ENCODE peak calls at places on chromosomes 6 and 20, in nine cellular contexts. M is glutamatergic neuron, J is astrocyte of the spinal cord, B is nephron progenitor cell, F is fibroblast of the aortic adventitia, V is endodermal cell, O is GM13976, K is RWPE2, L is fibroblast of lung. I is an unnamed sample.
A peak's percentile ranks its signal among the peaks of the same experiment; 100 is the strongest.

GRCh38 chr20:10419550-10420133 is 14.4 kb downstream of the MKKS start:
- DNase-seq in B (no peak), L (peak; percentile 66), K (no peak), J (peak; percentile 36), M (no peak), V (no peak), F (no peak), O (no peak), I (no peak)

GRCh38 chr20:17525650-17526049 is 5.5 kb downstream of the BFSP1 start:
- DNase-seq in F (no peak), J (no peak), O (no peak), M (no peak), B (peak; percentile 27), K (no peak), L (peak; percentile 31), V (peak; percentile 81), I (no peak)

GRCh38 chr20:8722277-8722928 is 346.5 kb upstream of the PLCB4 start:
- DNase-seq in J (peak; percentile 72), V (peak; percentile 67), L (peak; percentile 66), O (no peak), K (no peak), M (peak; percentile 22), F (peak; percentile 86), B (peak; percentile 45), I (no peak)

GRCh38 chr6:41712651-41713103 is 22.7 kb downstream of the TFEB start:
- DNase-seq in L (peak; percentile 51), O (no peak), V (no peak), J (peak; percentile 20), K (no peak), B (no peak), M (no peak), F (peak; percentile 51), I (no peak)

GRCh38 chr6:164415832-164416563 is 893.4 kb downstream of the C6orf118 start:
- DNase-seq in B (no peak), F (no peak), K (no peak), V (no peak), L (no peak), J (no peak), O (no peak), M (no peak), I (no peak)

GRCh38 chr6:16669227-16669626 is 92.0 kb downstream of the ATXN1 start:
- DNase-seq in K (no peak), V (no peak), L (peak; percentile 82), B (no peak), F (peak; percentile 72), M (no peak), J (peak; percentile 86), O (no peak), I (peak; percentile 31)

GRCh38 chr20:38536310-38536709 is 44.7 kb upstream of the ADIG start:
- DNase-seq in M (no peak), L (peak; percentile 23), K (no peak), V (no peak), O (no peak), B (no peak), J (peak; percentile 9), F (peak; percentile 15), I (no peak)

GRCh38 chr20:40657526-40657925 is 31.5 kb downstream of the MAFB start:
- DNase-seq in B (no peak), M (no peak), L (no peak), J (no peak), K (no peak), V (no peak), F (no peak), O (no peak), I (no peak)

GRCh38 chr6:136037885-136038460 is 186.5 kb downstream of the PDE7B start:
- DNase-seq in L (peak; percentile 65), V (peak; percentile 61), M (no peak), J (peak; percentile 72), K (no peak), O (no peak), B (peak; percentile 3), F (peak; percentile 89), I (no peak)

GRCh38 chr20:53165452-53165851 is 193.3 kb downstream of the TSHZ2 start:
- DNase-seq in B (no peak), F (no peak), V (no peak), M (no peak), O (no peak), K (no peak), L (no peak), J (no peak), I (no peak)

GRCh38 chr6:151225919-151226318 is 13.8 kb upstream of the AKAP12 start:
- DNase-seq in L (no peak), V (no peak), K (no peak), J (no peak), F (no peak), B (no peak), M (no peak), O (no peak), I (no peak)

GRCh38 chr6:15264902-15265761 is 19.3 kb downstream of the JARID2 start:
- DNase-seq in B (peak; percentile 20), L (peak; percentile 74), V (no peak), O (no peak), K (no peak), J (peak; percentile 56), F (no peak), M (peak; percentile 39), I (no peak)

GRCh38 chr6:44674226-44675155 is 287.0 kb downstream of the CDC5L start:
- DNase-seq in F (no peak), B (no peak), J (no peak), M (no peak), K (peak; percentile 83), O (no peak), V (no peak), L (no peak), I (no peak)

GRCh38 chr6:38459291-38459690 is 180.4 kb downstream of the BTBD9 start:
- DNase-seq in K (no peak), B (no peak), V (no peak), O (no peak), M (no peak), L (peak; percentile 69), F (peak; percentile 7), J (peak; percentile 55), I (no peak)

GRCh38 chr6:91098006-91098405 is 511.1 kb upstream of the MAP3K7 start:
- DNase-seq in B (no peak), L (peak; percentile 19), K (no peak), M (no peak), F (no peak), O (no peak), V (no peak), J (peak; percentile 13), I (no peak)

GRCh38 chr6:107235521-107235920 is 120.2 kb upstream of the BEND3 start:
- DNase-seq in J (no peak), V (no peak), L (no peak), B (no peak), O (no peak), F (peak; percentile 42), K (no peak), M (no peak), I (no peak)

GRCh38 chr6:16803294-16804006 is 42.2 kb upstream of the ATXN1 start:
- DNase-seq in V (peak; percentile 92), M (peak; percentile 73), B (peak; percentile 69), K (no peak), J (peak; percentile 88), L (peak; percentile 93), O (no peak), F (peak; percentile 53), I (no peak)

GRCh38 chr6:11689847-11690246 is 88.8 kb downstream of the ADTRP start:
- DNase-seq in B (no peak), K (no peak), V (no peak), L (no peak), J (no peak), M (no peak), F (no peak), O (no peak), I (no peak)

GRCh38 chr20:50678213-50678898 is 13.0 kb downstream of the RIPOR3 start:
- DNase-seq in L (peak; percentile 43), J (no peak), F (peak; percentile 49), K (peak; percentile 85), M (no peak), O (no peak), V (no peak), B (no peak), I (no peak)

GRCh38 chr6:137975058-137975940 is 108.2 kb downstream of the TNFAIP3 start:
- DNase-seq in O (peak; percentile 33), B (no peak), J (peak; percentile 31), M (no peak), K (no peak), V (no peak), F (peak; percentile 73), L (peak; percentile 13), I (no peak)
- TF ChIP-seq CTCF in O (peak; percentile 34), B (no peak), J (peak; percentile 16), M (no peak), K (peak; percentile 67), V (peak; percentile 37), F (peak; percentile 38), L (no peak), I (peak; percentile 15)

GRCh38 chr6:89260832-89261231 is 43.7 kb upstream of the GABRR1 start:
- DNase-seq in J (no peak), V (no peak), M (no peak), K (no peak), F (no peak), L (no peak), B (no peak), O (no peak), I (no peak)
- TF ChIP-seq CTCF in J (no peak), V (no peak), M (no peak), K (no peak), F (no peak), L (no peak), B (no peak), O (no peak), I (no peak)

GRCh38 chr6:113414511-113414910 is 442.6 kb upstream of the MARCKS start:
- DNase-seq in F (peak; percentile 87), J (peak; percentile 71), O (no peak), V (no peak), L (peak; percentile 82), B (no peak), K (no peak), M (peak; percentile 18), I (no peak)
- TF ChIP-seq CTCF in F (peak; percentile 83), J (peak; percentile 73), O (no peak), V (peak; percentile 61), L (peak; percentile 70), B (no peak), K (peak; percentile 85), M (no peak), I (no peak)

GRCh38 chr20:57332105-57333089 is 2.8 kb downstream of the SPO11 start:
- DNase-seq in F (no peak), B (no peak), L (no peak), O (no peak), K (no peak), V (no peak), M (no peak), J (no peak), I (no peak)

GRCh38 chr20:57330998-57331397 is 1.4 kb downstream of the SPO11 start:
- DNase-seq in L (no peak), M (no peak), F (peak; percentile 8), O (no peak), V (no peak), B (no peak), J (no peak), K (no peak), I (no peak)

GRCh38 chr20:57326667-57327455 is 2.7 kb upstream of the SPO11 start:
- DNase-seq in J (no peak), B (no peak), M (no peak), O (no peak), V (peak; percentile 87), L (no peak), K (peak; percentile 99), F (no peak), I (no peak)

GRCh38 chr20:57327820-57328219 is 1.8 kb upstream of the SPO11 start:
- DNase-seq in B (no peak), V (peak; percentile 34), M (no peak), O (no peak), L (no peak), F (no peak), J (no peak), K (no peak), I (no peak)

GRCh38 chr20:57329608-57330221 is at the start of gene SPO11:
- DNase-seq in M (no peak), K (peak; percentile 75), F (no peak), V (peak; percentile 81), O (no peak), J (no peak), B (peak; percentile 22), L (no peak), I (no peak)
- TF ChIP-seq CTCF in M (no peak), K (peak; percentile 15), F (no peak), V (peak; percentile 86), O (no peak), J (peak; percentile 19), B (peak; percentile 48), L (no peak), I (peak; percentile 25)